ENCODE peak calls at places on chromosomes 3 and 15, in seven cellular contexts. One of them, this sample, is unnamed.

GRCh38 chr15:64343222-64343621 is 12.8 kb downstream of the CSNK1G1 start:
- DNase-seq in putamen: no peak
- DNase-seq in AG09309: peak; percentile 32
- DNase-seq in stimulated activated CD4-positive, alpha-beta T cell treated with anti-CD3 and anti-CD28 coated beads, Interleukin-1b, Interleukin-23, amount 100 ng/mL, for 1 hour: no peak
- DNase-seq in NB4: no peak
- DNase-seq in occipital lobe: no peak
- DNase-seq in hippocampal formation: no peak
- DNase-seq in this sample: no peak

GRCh38 chr3:23656199-23656598 is 149.6 kb upstream of the UBE2E1 start:
- DNase-seq in NB4: no peak
- DNase-seq in putamen: no peak
- DNase-seq in hippocampal formation: no peak
- DNase-seq in occipital lobe: no peak
- DNase-seq in AG09309: no peak
- DNase-seq in stimulated activated CD4-positive, alpha-beta T cell treated with anti-CD3 and anti-CD28 coated beads, Interleukin-1b, Interleukin-23, amount 100 ng/mL, for 1 hour: no peak
- DNase-seq in this sample: no peak

GRCh38 chr15:101444015-101444414 is 45.5 kb downstream of the PCSK6 start:
- DNase-seq in putamen: no peak
- DNase-seq in hippocampal formation: no peak
- DNase-seq in occipital lobe: no peak
- DNase-seq in NB4: no peak
- DNase-seq in AG09309: no peak
- DNase-seq in stimulated activated CD4-positive, alpha-beta T cell treated with anti-CD3 and anti-CD28 coated beads, Interleukin-1b, Interleukin-23, amount 100 ng/mL, for 1 hour: no peak
- DNase-seq in this sample: no peak

GRCh38 chr3:73512095-73512494 is 112.6 kb downstream of the PDZRN3 start:
- DNase-seq in AG09309: no peak
- DNase-seq in stimulated activated CD4-positive, alpha-beta T cell treated with anti-CD3 and anti-CD28 coated beads, Interleukin-1b, Interleukin-23, amount 100 ng/mL, for 1 hour: no peak
- DNase-seq in NB4: no peak
- DNase-seq in putamen: no peak
- DNase-seq in occipital lobe: no peak
- DNase-seq in hippocampal formation: no peak
- DNase-seq in this sample: peak; percentile 2

GRCh38 chr15:71232411-71232810 is 117.1 kb downstream of the THSD4 start:
- DNase-seq in NB4: no peak
- DNase-seq in putamen: no peak
- DNase-seq in stimulated activated CD4-positive, alpha-beta T cell treated with anti-CD3 and anti-CD28 coated beads, Interleukin-1b, Interleukin-23, amount 100 ng/mL, for 1 hour: no peak
- DNase-seq in AG09309: no peak
- DNase-seq in occipital lobe: no peak
- DNase-seq in hippocampal formation: no peak
- DNase-seq in this sample: no peak

GRCh38 chr15:33908396-33908795 is 59.9 kb upstream of the CHRM5 start:
- DNase-seq in putamen: no peak
- DNase-seq in AG09309: no peak
- DNase-seq in stimulated activated CD4-positive, alpha-beta T cell treated with anti-CD3 and anti-CD28 coated beads, Interleukin-1b, Interleukin-23, amount 100 ng/mL, for 1 hour: no peak
- DNase-seq in occipital lobe: no peak
- DNase-seq in hippocampal formation: no peak
- DNase-seq in NB4: no peak
- DNase-seq in this sample: peak; percentile 16

GRCh38 chr15:77384589-77385359 is 35.1 kb downstream of the PEAK1 start:
- DNase-seq in stimulated activated CD4-positive, alpha-beta T cell treated with anti-CD3 and anti-CD28 coated beads, Interleukin-1b, Interleukin-23, amount 100 ng/mL, for 1 hour: no peak
- DNase-seq in putamen: no peak
- DNase-seq in NB4: no peak
- DNase-seq in hippocampal formation: no peak
- DNase-seq in AG09309: no peak
- DNase-seq in occipital lobe: no peak
- DNase-seq in this sample: no peak

GRCh38 chr15:31362121-31362520 is 35.5 kb downstream of the KLF13 start:
- DNase-seq in AG09309: no peak
- DNase-seq in stimulated activated CD4-positive, alpha-beta T cell treated with anti-CD3 and anti-CD28 coated beads, Interleukin-1b, Interleukin-23, amount 100 ng/mL, for 1 hour: no peak
- DNase-seq in occipital lobe: no peak
- DNase-seq in NB4: peak; percentile 25
- DNase-seq in hippocampal formation: no peak
- DNase-seq in putamen: no peak
- DNase-seq in this sample: no peak

GRCh38 chr15:61621146-61621545 is 392.0 kb upstream of the RORA start:
- DNase-seq in putamen: no peak
- DNase-seq in hippocampal formation: no peak
- DNase-seq in AG09309: no peak
- DNase-seq in NB4: peak; percentile 11
- DNase-seq in occipital lobe: no peak
- DNase-seq in stimulated activated CD4-positive, alpha-beta T cell treated with anti-CD3 and anti-CD28 coated beads, Interleukin-1b, Interleukin-23, amount 100 ng/mL, for 1 hour: no peak
- DNase-seq in this sample: peak; percentile 49

GRCh38 chr15:78109156-78109555 is 16.8 kb downstream of the SH2D7 start:
- DNase-seq in NB4: no peak
- DNase-seq in putamen: no peak
- DNase-seq in AG09309: no peak
- DNase-seq in occipital lobe: no peak
- DNase-seq in hippocampal formation: no peak
- DNase-seq in stimulated activated CD4-positive, alpha-beta T cell treated with anti-CD3 and anti-CD28 coated beads, Interleukin-1b, Interleukin-23, amount 100 ng/mL, for 1 hour: no peak
- DNase-seq in this sample: no peak

GRCh38 chr15:25862469-25863066 is 559 bp downstream of the ATP10A start:
- DNase-seq in hippocampal formation: no peak
- DNase-seq in putamen: no peak
- DNase-seq in occipital lobe: no peak
- DNase-seq in stimulated activated CD4-positive, alpha-beta T cell treated with anti-CD3 and anti-CD28 coated beads, Interleukin-1b, Interleukin-23, amount 100 ng/mL, for 1 hour: no peak
- DNase-seq in NB4: no peak
- DNase-seq in AG09309: no peak
- DNase-seq in this sample: no peak

GRCh38 chr3:35275768-35276167 is 363.6 kb upstream of the ARPP21 start:
- DNase-seq in NB4: no peak
- DNase-seq in AG09309: no peak
- DNase-seq in hippocampal formation: no peak
- DNase-seq in putamen: no peak
- DNase-seq in occipital lobe: no peak
- DNase-seq in stimulated activated CD4-positive, alpha-beta T cell treated with anti-CD3 and anti-CD28 coated beads, Interleukin-1b, Interleukin-23, amount 100 ng/mL, for 1 hour: no peak
- DNase-seq in this sample: no peak

GRCh38 chr3:150588027-150588830 is 14.9 kb upstream of the SELENOT start:
- DNase-seq in NB4: no peak
- DNase-seq in hippocampal formation: no peak
- DNase-seq in occipital lobe: no peak
- DNase-seq in putamen: no peak
- DNase-seq in AG09309: no peak
- DNase-seq in stimulated activated CD4-positive, alpha-beta T cell treated with anti-CD3 and anti-CD28 coated beads, Interleukin-1b, Interleukin-23, amount 100 ng/mL, for 1 hour: no peak
- DNase-seq in this sample: no peak